ENCODE peak calls at places on chromosomes 2 and 18, in four cellular contexts. N is HCT116, G is OCI-LY7, Z is sigmoid colon. F is an unnamed sample. For H3K36me3, the result is how much of the 10 kb centered on the place peaks cover.

GRCh38 chr2:26849056-26850001 is 1.4 kb downstream of the DPYSL5 start:
- DNase-seq in Z (no peak), G (no peak), N (no peak), F (no peak)

GRCh38 chr2:8189316-8189715 is 492.5 kb upstream of the ID2 start:
- DNase-seq in G (no peak), Z (no peak), N (no peak), F (no peak)

GRCh38 chr18:3747176-3747973 is 297.4 kb downstream of the TGIF1 start:
- DNase-seq in Z (no peak), N (no peak), G (no peak), F (peak)

GRCh38 chr2:53460347-53460746 is 307.3 kb upstream of the CHAC2 start:
- DNase-seq in Z (no peak), N (no peak), G (no peak), F (no peak)

GRCh38 chr2:8662239-8662879 is 19.5 kb upstream of the ID2 start:
- DNase-seq in N (peak), G (no peak), Z (no peak), F (no peak)

GRCh38 chr2:165687376-165687775 is 106.7 kb downstream of the GALNT3 start:
- DNase-seq in Z (no peak), N (no peak), G (no peak), F (no peak)

GRCh38 chr2:135792401-135793152 is 44.4 kb downstream of the LCT start:
- DNase-seq in N (no peak), Z (no peak), G (no peak), F (no peak)

GRCh38 chr2:186422226-186422625 is 63.8 kb upstream of the ZC3H15 start:
- DNase-seq in N (no peak), Z (no peak), G (no peak), F (peak)

GRCh38 chr2:27798476-27798875 is 27.0 kb downstream of the MRPL33 start:
- DNase-seq in N (no peak), Z (no peak), G (no peak), F (no peak)

GRCh38 chr2:240358080-240358479 is 77.4 kb upstream of the GPC1 start:
- DNase-seq in Z (no peak), N (no peak), G (no peak), F (no peak)

GRCh38 chr18:41043876-41044275 is 911.2 kb upstream of the PIK3C3 start:
- DNase-seq in Z (no peak), N (no peak), G (no peak), F (no peak)

GRCh38 chr18:75269696-75270095 is 59.1 kb downstream of the TSHZ1 start:
- DNase-seq in N (no peak), G (no peak), Z (no peak), F (no peak)

GRCh38 chr2:190336420-190336819 is 7.0 kb upstream of the INPP1 start:
- DNase-seq in N (no peak), Z (no peak), G (no peak), F (no peak)

GRCh38 chr2:190333928-190334327 is 9.5 kb upstream of the INPP1 start:
- DNase-seq in N (no peak), G (no peak), Z (no peak), F (no peak)

GRCh38 chr2:190335225-190335559 is 8.2 kb upstream of the INPP1 start:
- DNase-seq in N (no peak), Z (no peak), G (no peak), F (no peak)

GRCh38 chr2:190333395-190333794 is 10.0 kb upstream of the INPP1 start:
- DNase-seq in N (no peak), G (no peak), Z (no peak), F (no peak)

GRCh38 chr2:190334479-190335224 is 8.7 kb upstream of the INPP1 start:
- DNase-seq in N (no peak), G (no peak), Z (no peak), F (no peak)
- H3K27ac ChIP-seq in N (no peak), G (no peak), Z (no peak), F (no peak)

GRCh38 chr2:20292984-20293383 is 57.7 kb downstream of the PUM2 start:
- DNase-seq in G (no peak), N (no peak), Z (no peak), F (no peak)

GRCh38 chr2:20291106-20291564 is 59.5 kb downstream of the PUM2 start:
- DNase-seq in G (peak), Z (no peak), N (peak), F (peak)

GRCh38 chr2:20294231-20294630 is 56.4 kb downstream of the PUM2 start:
- DNase-seq in Z (no peak), G (no peak), N (no peak), F (no peak)

GRCh38 chr2:20288941-20289340 is 61.7 kb downstream of the PUM2 start:
- DNase-seq in G (no peak), N (peak), Z (no peak), F (peak)

GRCh38 chr2:20291846-20292408 is 58.7 kb downstream of the PUM2 start:
- DNase-seq in N (no peak), Z (no peak), G (no peak), F (no peak)
- H3K36me3 ChIP-seq in N (under half), Z (under half), G (half or more), F (under half)

DNA sequence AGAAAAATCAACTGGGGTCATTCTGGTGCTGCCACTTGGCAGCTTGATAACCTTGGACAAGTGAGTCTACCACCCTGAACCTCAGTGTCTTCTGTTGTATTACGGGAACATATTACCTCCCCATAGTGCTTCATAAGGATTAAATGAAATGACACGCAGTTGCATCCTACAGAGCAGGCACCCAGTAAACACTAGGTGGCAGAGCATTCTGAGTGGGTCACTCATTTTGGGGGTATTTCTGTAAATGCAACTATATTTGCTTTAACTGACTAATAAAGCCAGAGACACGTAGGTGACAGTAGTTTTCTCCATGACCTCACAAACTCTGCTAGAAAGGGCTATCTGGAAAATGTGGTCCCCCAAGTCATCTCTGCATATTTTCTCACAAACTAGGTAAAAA is 4.7 kb downstream of the CD226 start:
- DNase-seq in N (no peak), Z (no peak), G (no peak), F (no peak)
- TF ChIP-seq CTCF in N (peak), Z (no peak), G (peak), F (peak)

DNA sequence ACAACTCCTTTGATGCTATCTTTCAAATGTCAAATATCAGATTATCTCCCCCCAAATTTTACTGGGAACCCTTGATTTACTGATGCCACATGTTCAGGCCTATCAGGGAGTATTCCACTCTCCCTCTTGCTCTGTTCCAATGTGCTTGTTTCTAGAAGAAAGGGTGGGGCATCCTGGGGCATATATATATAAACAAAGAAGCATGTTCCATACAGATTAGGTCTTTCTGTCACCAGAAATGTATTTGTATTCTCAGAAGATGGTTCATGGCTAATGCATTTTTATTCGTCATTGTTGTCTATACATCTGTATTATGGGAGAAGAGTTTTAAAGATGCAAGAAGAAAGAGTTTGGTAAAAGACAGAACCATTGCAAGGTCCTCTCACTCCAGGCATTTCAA is 24.9 kb downstream of the EN1 start:
- DNase-seq in Z (no peak), G (no peak), N (no peak), F (no peak)
- H3K27ac ChIP-seq in Z (no peak), G (no peak), N (no peak), F (no peak)

GRCh38 chr2:12637754-12638153 is 79.0 kb upstream of the TRIB2 start:
- DNase-seq in G (no peak), Z (no peak), N (no peak), F (peak)
- H3K36me3 ChIP-seq in G (under half), Z (under half), N (under half), F (under half)

DNA sequence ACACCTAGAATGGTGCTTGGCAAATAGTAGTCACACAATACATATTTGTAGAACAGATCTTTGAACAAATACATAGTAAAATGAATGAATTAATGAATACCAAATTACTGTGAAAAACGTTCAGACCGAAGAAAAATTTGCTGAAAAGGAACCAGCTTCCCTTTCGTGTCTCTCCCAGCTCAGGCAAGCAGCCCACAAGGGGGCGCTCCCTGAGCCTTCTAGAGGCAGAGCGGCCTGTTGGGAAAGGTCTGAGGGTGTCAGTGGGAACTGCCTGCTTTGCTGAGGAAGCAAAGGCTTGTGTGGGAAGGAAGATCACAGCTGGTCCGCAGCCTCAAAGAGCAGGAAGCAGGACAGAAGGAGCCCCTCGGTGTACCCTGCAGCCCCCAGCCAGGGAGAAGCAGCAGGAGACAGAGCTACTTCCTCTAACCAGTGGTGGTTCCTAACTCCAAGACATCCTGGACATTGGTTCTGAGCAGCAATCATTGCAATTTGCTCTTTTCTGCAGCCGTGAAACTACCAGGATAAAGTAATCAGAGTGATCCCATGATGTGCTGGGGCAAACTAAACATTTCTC is 231.1 kb downstream of the ANKRD30B start:
- DNase-seq in G (peak), Z (no peak), N (no peak), F (no peak)
- TF ChIP-seq CTCF in G (peak), Z (no peak), N (peak), F (peak)

GRCh38 chr2:54665436-54665856 is 58.0 kb upstream of the EML6 start:
- DNase-seq in G (peak), N (peak), Z (no peak), F (peak)
- H3K27ac ChIP-seq in G (no peak), N (no peak), Z (peak), F (peak)

GRCh38 chr2:97761192-97761591 is 47.8 kb downstream of the ZAP70 start:
- DNase-seq in N (no peak), G (no peak), Z (no peak), F (no peak)
- H3K36me3 ChIP-seq in N (under half), G (under half), Z (half or more), F (under half)

GRCh38 chr2:235305678-235306077 is 188.2 kb upstream of the AGAP1 start:
- DNase-seq in Z (no peak), N (no peak), G (no peak), F (no peak)

GRCh38 chr2:235302263-235302662 is 191.6 kb upstream of the AGAP1 start:
- DNase-seq in G (no peak), N (no peak), Z (no peak), F (no peak)

GRCh38 chr2:235300368-235301201 is 193.3 kb upstream of the AGAP1 start:
- DNase-seq in Z (no peak), G (no peak), N (no peak), F (peak)

GRCh38 chr2:235301202-235302076 is 192.4 kb upstream of the AGAP1 start:
- DNase-seq in N (no peak), G (no peak), Z (no peak), F (no peak)

GRCh38 chr2:235303499-235304291 is 190.1 kb upstream of the AGAP1 start:
- DNase-seq in Z (no peak), N (no peak), G (no peak), F (no peak)
- TF ChIP-seq CTCF in Z (no peak), N (peak), G (peak), F (peak)

GRCh38 chr2:196201229-196201998 is 30.0 kb upstream of the STK17B start:
- DNase-seq in N (no peak), Z (no peak), G (no peak), F (no peak)
- H3K27ac ChIP-seq in N (no peak), Z (no peak), G (no peak), F (no peak)